ENCODE peak calls at places on chromosomes 5 and 9, in six cellular contexts. P is GM12865, F is upper lobe of left lung, S is endodermal cell, H is neural crest cell, X is foreskin fibroblast. L is an unnamed sample.

GRCh38 chr5:109859537-109859936 is 169.8 kb downstream of the MAN2A1 start:
- DNase-seq in P (no peak), F (no peak), S (no peak), H (no peak), X (no peak), L (no peak)

GRCh38 chr9:16436545-16436944 is 433.9 kb downstream of the BNC2 start:
- DNase-seq in P (no peak), F (no peak), S (no peak), H (no peak), X (no peak), L (no peak)

GRCh38 chr9:128995791-128996190 is 32.3 kb downstream of the SH3GLB2 start:
- DNase-seq in P (no peak), F (no peak), S (no peak), H (no peak), X (peak; percentile 17), L (no peak)

GRCh38 chr5:145678255-145678654 is 156.9 kb downstream of the PRELID2 start:
- DNase-seq in P (no peak), F (no peak), S (no peak), H (no peak), X (no peak), L (no peak)

GRCh38 chr5:136749016-136749415 is 383.7 kb upstream of the TRPC7 start:
- DNase-seq in P (no peak), F (no peak), S (no peak), H (no peak), X (no peak), L (no peak)

GRCh38 chr5:131264453-131265200 is 774 bp downstream of the CDC42SE2 start:
- DNase-seq in P (peak; percentile 71), F (peak; percentile 90), S (peak; percentile 81), H (peak; percentile 15), X (no peak), L (peak; percentile 45)

GRCh38 chr5:43674536-43674935 is 71.6 kb downstream of the NNT start:
- DNase-seq in P (no peak), F (no peak), S (no peak), H (no peak), X (no peak), L (no peak)

GRCh38 chr5:102796481-102796880 is 41.4 kb downstream of the PAM start:
- DNase-seq in P (no peak), F (no peak), S (no peak), H (no peak), X (no peak), L (no peak)

GRCh38 chr9:109349431-109349846 is 28.6 kb upstream of the EPB41L4B start:
- DNase-seq in P (no peak), F (no peak), S (no peak), H (no peak), X (peak; percentile 53), L (no peak)

GRCh38 chr9:98652302-98652701 is 56.4 kb downstream of the GABBR2 start:
- DNase-seq in P (no peak), F (no peak), S (no peak), H (no peak), X (no peak), L (no peak)

GRCh38 chr5:136064510-136064909 is 35.7 kb downstream of the TGFBI start:
- DNase-seq in P (no peak), F (no peak), S (peak; percentile 61), H (no peak), X (no peak), L (no peak)

DNA sequence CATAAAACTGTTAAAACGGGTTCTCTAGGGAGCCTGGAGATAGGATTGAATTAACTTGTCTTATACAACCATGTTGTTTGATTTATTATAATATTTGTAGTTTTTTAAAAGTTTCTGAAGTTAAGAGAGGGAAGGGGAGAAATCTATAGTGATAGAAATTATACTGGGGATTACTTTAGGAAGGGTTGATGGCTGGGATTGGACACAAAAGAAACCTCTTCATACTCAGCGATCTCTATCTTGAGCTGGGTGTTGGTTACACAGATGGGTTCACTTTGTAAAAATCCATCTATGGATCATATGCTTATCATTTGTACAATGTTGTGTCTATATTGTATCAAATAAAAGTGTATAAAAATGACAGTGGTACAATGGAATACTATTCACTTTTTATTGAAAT is 30.0 kb downstream of the TNPO1 start:
- DNase-seq in P (no peak), F (no peak), S (no peak), H (no peak), X (no peak), L (no peak)
- TF ChIP-seq CTCF in P (no peak), F (no peak), S (no peak), H (no peak), X (no peak), L (no peak)

GRCh38 chr9:13487071-13487470 is 207.6 kb upstream of the MPDZ start:
- DNase-seq in P (no peak), F (no peak), S (no peak), H (no peak), X (no peak), L (no peak)

GRCh38 chr9:13485068-13485596 is 205.6 kb upstream of the MPDZ start:
- DNase-seq in P (no peak), F (no peak), S (no peak), H (no peak), X (no peak), L (no peak)

GRCh38 chr9:13487498-13487897 is 208.0 kb upstream of the MPDZ start:
- DNase-seq in P (no peak), F (no peak), S (no peak), H (no peak), X (no peak), L (no peak)

GRCh38 chr9:13481274-13481673 is 201.8 kb upstream of the MPDZ start:
- DNase-seq in P (no peak), F (no peak), S (no peak), H (no peak), X (no peak), L (no peak)

DNA sequence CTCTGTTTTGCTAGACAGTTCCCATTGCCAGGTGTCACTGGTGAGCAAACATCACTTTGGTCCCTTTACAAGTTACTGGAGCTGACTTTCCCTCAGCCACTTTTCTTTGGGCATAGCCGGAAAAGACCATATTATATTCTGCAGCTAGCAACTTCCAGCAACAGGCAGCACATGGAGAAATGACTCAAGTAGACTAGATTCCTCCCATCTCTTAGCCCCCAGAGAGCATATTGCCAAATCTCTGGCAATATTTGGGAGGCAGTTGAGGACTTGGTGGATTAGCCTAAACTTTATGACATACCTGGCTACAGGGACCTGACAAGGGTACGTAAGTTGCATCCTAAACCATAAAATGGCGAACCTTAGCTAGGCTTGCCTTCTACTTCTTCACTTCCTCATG is 204.7 kb upstream of the MPDZ start:
- DNase-seq in P (no peak), F (no peak), S (no peak), H (no peak), X (no peak), L (no peak)
- TF ChIP-seq CTCF in P (no peak), F (no peak), S (no peak), H (no peak), X (no peak), L (no peak)

DNA sequence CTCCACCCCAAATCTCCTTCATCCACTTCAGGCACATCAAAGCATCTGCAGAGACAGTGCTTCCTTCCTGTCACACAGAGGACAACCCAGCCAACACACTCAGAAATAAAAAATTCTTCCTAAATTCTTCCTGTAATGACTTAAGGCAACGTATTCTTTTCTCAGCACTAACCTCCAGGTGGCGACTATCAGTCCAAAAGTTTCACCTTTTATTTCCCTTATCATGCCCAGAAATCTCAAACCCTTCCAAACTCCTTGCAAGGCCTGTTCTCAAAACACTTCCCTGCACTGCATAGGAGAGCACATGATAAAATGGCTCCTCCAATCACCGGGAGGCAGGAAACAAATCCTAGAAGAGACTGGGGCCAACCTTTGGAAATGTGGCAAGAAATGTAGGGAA is 35.1 kb downstream of the SLIT3 start:
- DNase-seq in P (no peak), F (no peak), S (no peak), H (no peak), X (no peak), L (no peak)
- TF ChIP-seq CTCF in P (peak; percentile 24), F (no peak), S (peak; percentile 69), H (peak; percentile 36), X (no peak), L (no peak)

GRCh38 chr5:56269216-56269927 is 36.2 kb upstream of the ANKRD55 start:
- DNase-seq in P (peak; percentile 72), F (no peak), S (peak; percentile 70), H (peak; percentile 18), X (peak; percentile 48), L (no peak)
- TF ChIP-seq CTCF in P (peak; percentile 42), F (peak; percentile 13), S (peak; percentile 81), H (peak; percentile 71), X (peak; percentile 81), L (no peak)

DNA sequence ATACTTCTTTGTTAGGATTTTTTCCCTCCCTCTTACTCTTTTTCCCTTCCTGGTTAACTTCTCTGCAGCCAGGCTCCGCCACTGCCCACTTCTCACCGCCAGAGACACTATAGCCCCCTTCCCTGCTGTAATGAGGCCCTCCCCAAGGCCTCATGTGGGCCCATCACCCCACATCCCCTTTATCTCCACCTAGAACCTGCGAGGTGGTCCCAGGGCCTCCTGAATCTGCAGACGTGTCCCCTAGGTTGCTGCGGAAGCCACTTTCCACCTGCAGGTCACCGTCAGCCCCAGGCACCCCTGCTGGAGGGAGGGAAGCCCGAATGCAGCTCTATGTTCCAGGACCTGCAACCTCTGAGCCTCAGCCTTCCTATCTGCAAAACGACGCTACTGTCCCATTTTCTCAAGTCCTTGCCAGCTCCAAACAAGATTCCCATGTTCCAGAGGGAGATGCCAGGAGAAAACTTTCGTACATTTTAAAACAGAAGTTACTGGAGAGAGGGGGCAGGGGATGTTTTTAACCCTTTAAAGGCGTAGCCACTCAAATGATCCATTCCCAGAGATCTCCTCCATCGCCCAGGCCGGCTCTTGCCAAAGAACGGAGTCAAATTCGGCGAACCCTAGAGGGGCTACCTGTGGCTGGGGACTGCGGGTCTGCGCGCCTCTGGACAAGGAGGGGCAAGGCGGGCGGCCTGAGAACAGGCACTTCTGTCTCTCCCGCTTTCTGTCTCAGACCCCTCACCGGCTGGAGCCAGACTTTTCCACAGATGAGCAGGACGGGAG is 929 bp downstream of the SH3PXD2B start:
- DNase-seq in P (no peak), F (no peak), S (peak; percentile 89), H (peak; percentile 59), X (peak; percentile 59), L (no peak)
- TF ChIP-seq CTCF in P (no peak), F (no peak), S (peak; percentile 79), H (peak; percentile 71), X (peak; percentile 67), L (no peak)

GRCh38 chr5:168020522-168021294 is 270.7 kb upstream of the WWC1 start:
- DNase-seq in P (no peak), F (no peak), S (no peak), H (no peak), X (no peak), L (no peak)
- TF ChIP-seq CTCF in P (no peak), F (no peak), S (peak; percentile 47), H (peak; percentile 44), X (no peak), L (no peak)

GRCh38 chr5:127976991-127977717 is 106.4 kb upstream of the SLC12A2 start:
- DNase-seq in P (no peak), F (no peak), S (no peak), H (no peak), X (no peak), L (no peak)
- TF ChIP-seq CTCF in P (no peak), F (no peak), S (no peak), H (no peak), X (no peak), L (no peak)

L was measured in natural killer cell.